ENCODE peak calls at places on chromosomes 1 and 21, in seven cellular contexts. Z is foreskin fibroblast, R is body of pancreas, D is stomach, L is GM20000, C is A549, W is glutamatergic neuron. I is an unnamed sample.

GRCh38 chr1:244730153-244730933 is 77.4 kb downstream of the DESI2 start:
- DNase-seq in Z (peak; percentile 47), R (peak; percentile 47), D (peak; percentile 64), L (peak; percentile 56), C (no peak), W (peak; percentile 53), I (peak; percentile 45)

GRCh38 chr1:168365719-168366474 is 85.2 kb downstream of the TBX19 start:
- DNase-seq in Z (no peak), R (peak; percentile 16), D (no peak), L (no peak), C (no peak), W (no peak), I (peak; percentile 7)

GRCh38 chr21:31358148-31358547 is 14.1 kb upstream of the TIAM1 start:
- DNase-seq in Z (no peak), R (no peak), D (no peak), L (no peak), C (no peak), W (no peak), I (no peak)

GRCh38 chr1:35637401-35637809 is 3.9 kb downstream of the PSMB2 start:
- DNase-seq in Z (peak; percentile 26), R (no peak), D (no peak), L (peak; percentile 34), C (no peak), W (no peak), I (no peak)

GRCh38 chr1:1832151-1832550 is 53.9 kb upstream of the NADK start:
- DNase-seq in Z (no peak), R (no peak), D (no peak), L (no peak), C (no peak), W (no peak), I (no peak)

GRCh38 chr1:234564035-234565029 is 45.6 kb downstream of the IRF2BP2 start:
- DNase-seq in Z (peak; percentile 59), R (peak; percentile 45), D (no peak), L (no peak), C (peak; percentile 82), W (no peak), I (no peak)

GRCh38 chr1:234683856-234684632 is 74.1 kb upstream of the IRF2BP2 start:
- DNase-seq in Z (peak; percentile 83), R (peak; percentile 88), D (peak; percentile 68), L (no peak), C (peak; percentile 76), W (no peak), I (no peak)

GRCh38 chr1:181152892-181153633 is 64.6 kb downstream of the IER5 start:
- DNase-seq in Z (peak; percentile 68), R (peak; percentile 89), D (peak; percentile 85), L (peak; percentile 65), C (no peak), W (no peak), I (no peak)

GRCh38 chr1:56068908-56069307 is 510.5 kb downstream of the PLPP3 start:
- DNase-seq in Z (peak; percentile 60), R (no peak), D (no peak), L (no peak), C (no peak), W (no peak), I (no peak)

GRCh38 chr1:46181343-46182260 is 5.3 kb upstream of the P3R3URF start:
- DNase-seq in Z (peak; percentile 74), R (no peak), D (no peak), L (no peak), C (no peak), W (no peak), I (no peak)

GRCh38 chr1:36988741-36989193 is 45.5 kb downstream of the GRIK3 start:
- DNase-seq in Z (no peak), R (no peak), D (no peak), L (no peak), C (no peak), W (no peak), I (no peak)

GRCh38 chr1:229984310-229984991 is 82.6 kb upstream of the GALNT2 start:
- DNase-seq in Z (no peak), R (no peak), D (no peak), L (no peak), C (no peak), W (no peak), I (no peak)

GRCh38 chr1:221161571-221162041 is 282.4 kb downstream of the HLX start:
- DNase-seq in Z (peak; percentile 42), R (no peak), D (no peak), L (no peak), C (no peak), W (no peak), I (no peak)

GRCh38 chr1:28296401-28297220 is 32.2 kb upstream of the MED18 start:
- DNase-seq in Z (no peak), R (peak; percentile 72), D (no peak), L (no peak), C (no peak), W (peak; percentile 46), I (no peak)

GRCh38 chr21:23131177-23131576 is 2133.0 kb downstream of the NCAM2 start:
- DNase-seq in Z (no peak), R (no peak), D (no peak), L (no peak), C (no peak), W (no peak), I (no peak)

GRCh38 chr1:79151006-79151796 is 144.7 kb upstream of the ADGRL4 start:
- DNase-seq in Z (no peak), R (no peak), D (no peak), L (no peak), C (no peak), W (no peak), I (no peak)

GRCh38 chr1:112998592-112999235 is 42.7 kb upstream of the SLC16A1 start:
- DNase-seq in Z (peak; percentile 56), R (peak; percentile 74), D (peak; percentile 55), L (no peak), C (no peak), W (no peak), I (no peak)

GRCh38 chr1:11482904-11483479 is 4.0 kb downstream of the DISP3 start:
- DNase-seq in Z (no peak), R (no peak), D (no peak), L (no peak), C (no peak), W (no peak), I (no peak)

GRCh38 chr1:60078182-60078581 is 4.6 kb upstream of the C1orf87 start:
- DNase-seq in Z (no peak), R (no peak), D (no peak), L (no peak), C (no peak), W (no peak), I (no peak)

GRCh38 chr1:34930702-34931071 is 1.2 kb upstream of the DLGAP3 start:
- DNase-seq in Z (no peak), R (no peak), D (no peak), L (no peak), C (no peak), W (no peak), I (no peak)

GRCh38 chr1:47442844-47443529 is 5.1 kb downstream of the FOXD2 start:
- DNase-seq in Z (no peak), R (no peak), D (no peak), L (no peak), C (no peak), W (no peak), I (no peak)

GRCh38 chr1:61081637-61082335 is 575 bp upstream of the NFIA start:
- DNase-seq in Z (no peak), R (peak; percentile 64), D (peak; percentile 36), L (no peak), C (peak; percentile 66), W (no peak), I (peak; percentile 74)

GRCh38 chr1:175818929-175819328 is 75.5 kb upstream of the TNR start:
- DNase-seq in Z (no peak), R (no peak), D (no peak), L (no peak), C (no peak), W (no peak), I (no peak)

GRCh38 chr1:5522605-5523145 is 469.6 kb downstream of the NPHP4 start:
- DNase-seq in Z (no peak), R (no peak), D (no peak), L (no peak), C (no peak), W (peak; percentile 22), I (no peak)

GRCh38 chr21:29105218-29105617 is 25.2 kb upstream of the MAP3K7CL start:
- DNase-seq in Z (peak; percentile 40), R (no peak), D (no peak), L (no peak), C (no peak), W (no peak), I (no peak)
- TF ChIP-seq CTCF in Z (no peak), R (no peak), D (no peak), L (no peak), C (no peak), W (no peak), I (no peak)

DNA sequence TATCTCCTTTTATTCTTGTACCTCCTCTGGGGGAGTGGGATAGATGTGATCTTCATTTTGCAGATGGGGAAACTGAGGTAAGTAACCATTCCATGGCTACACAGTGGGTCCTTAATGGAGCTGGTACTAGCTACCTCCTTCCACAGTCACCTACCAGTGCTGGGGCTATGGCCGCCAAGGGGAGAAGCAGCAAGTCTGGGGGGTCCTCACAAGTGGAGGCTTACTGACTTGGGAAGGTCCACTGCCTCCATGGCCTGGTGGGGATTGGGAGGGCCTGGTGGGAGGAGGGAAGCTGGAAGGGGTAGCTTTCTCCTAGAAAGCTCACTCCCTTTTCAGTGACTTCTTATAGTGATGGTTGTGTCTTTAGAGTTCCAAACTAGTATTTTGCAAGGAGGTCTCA is 5.9 kb upstream of the FOXO6 start:
- DNase-seq in Z (no peak), R (no peak), D (no peak), L (no peak), C (no peak), W (no peak), I (no peak)
- TF ChIP-seq CTCF in Z (no peak), R (no peak), D (no peak), L (no peak), C (no peak), W (no peak), I (no peak)

DNA sequence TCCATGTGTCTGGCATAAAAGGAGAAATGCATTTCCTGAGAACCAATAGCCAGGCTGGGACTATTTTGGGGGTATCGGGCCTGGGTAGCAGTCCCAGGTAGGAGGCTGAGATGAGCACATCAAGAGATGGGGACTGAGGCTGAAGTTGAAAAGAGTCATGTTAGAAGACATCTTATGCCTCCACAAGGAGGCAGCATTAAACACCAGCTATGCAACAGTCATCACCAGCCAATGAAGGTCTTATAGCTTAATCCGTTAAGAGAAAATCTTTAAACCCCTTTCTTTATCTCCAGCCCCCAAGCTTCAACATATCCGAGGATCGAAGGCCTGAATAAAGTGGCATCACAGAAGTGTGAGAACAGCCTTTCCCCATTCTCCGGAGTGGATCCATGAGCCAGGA is 640.7 kb upstream of the PTBP2 start:
- DNase-seq in Z (peak; percentile 1), R (no peak), D (no peak), L (no peak), C (no peak), W (no peak), I (no peak)
- TF ChIP-seq CTCF in Z (no peak), R (no peak), D (no peak), L (no peak), C (no peak), W (no peak), I (no peak)

DNA sequence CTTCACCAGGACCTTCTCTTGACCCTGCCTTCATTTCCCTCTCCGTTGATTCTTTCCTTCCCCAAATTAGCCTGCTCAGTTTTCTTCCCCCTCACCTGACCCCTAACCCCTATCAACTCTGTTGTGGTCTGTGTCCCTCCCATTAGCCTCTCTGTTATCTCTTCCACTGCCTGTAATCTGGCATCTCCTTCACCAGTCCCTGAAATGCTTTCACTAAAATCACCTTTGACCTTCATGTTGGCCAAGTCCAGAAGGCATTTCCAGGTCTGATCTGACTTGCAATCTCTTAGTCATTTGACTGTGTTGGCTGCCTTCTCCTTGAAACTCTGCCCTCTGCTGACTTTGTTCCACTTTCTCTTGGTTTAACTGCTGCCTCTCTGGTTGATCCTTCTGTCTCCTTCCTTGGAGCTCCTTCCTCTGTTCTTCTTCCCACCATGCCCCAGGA is 28.2 kb downstream of the ATP8B2 start:
- DNase-seq in Z (peak; percentile 55), R (peak; percentile 48), D (peak; percentile 51), L (peak; percentile 55), C (no peak), W (no peak), I (peak; percentile 53)
- TF ChIP-seq CTCF in Z (peak; percentile 33), R (peak; percentile 51), D (no peak), L (peak; percentile 8), C (peak; percentile 33), W (no peak), I (no peak)

I was measured in activated CD8-positive, alpha-beta T cell treated with anti-CD3 and anti-CD28 coated beads for 36 hours.